ENCODE peak calls at places on chromosome 1, in four cellular contexts. H is uterus, W is cardiac muscle cell, K is HCT116. N is an unnamed sample. For H3K4me1 and H3K9me3, the result is how much of the 10 kb centered on the place peaks cover.

GRCh38 chr1:19560480-19560879 is 75.1 kb upstream of the CAPZB start:
- DNase-seq in H (no peak), W (no peak), K (no peak), N (no peak)

GRCh38 chr1:186512698-186513457 is 52.0 kb upstream of the PDC start:
- DNase-seq in H (no peak), W (no peak), K (no peak), N (no peak)

GRCh38 chr1:201098992-201099391 is 13.2 kb downstream of the CACNA1S start:
- DNase-seq in H (no peak), W (no peak), K (no peak), N (no peak)

GRCh38 chr1:179230251-179230650 is 774 bp upstream of the ABL2 start:
- DNase-seq in H (no peak), W (peak), K (no peak), N (peak)

GRCh38 chr1:36712151-36712550 is 229.4 kb upstream of the CSF3R start:
- DNase-seq in H (no peak), W (no peak), K (no peak), N (no peak)

GRCh38 chr1:91716339-91716738 is 169.6 kb downstream of the TGFBR3 start:
- DNase-seq in H (no peak), W (no peak), K (no peak), N (no peak)

GRCh38 chr1:44849575-44850132 is 6.6 kb upstream of the PTCH2 start:
- DNase-seq in H (no peak), W (no peak), K (no peak), N (peak)

GRCh38 chr1:153646672-153647374 is 11.7 kb upstream of the SNAPIN start:
- DNase-seq in H (no peak), W (no peak), K (no peak), N (no peak)

GRCh38 chr1:211548321-211549091 is 30.5 kb downstream of the SLC30A1 start:
- DNase-seq in H (no peak), W (no peak), K (no peak), N (no peak)

GRCh38 chr1:54340876-54341275 is 65.3 kb downstream of the SSBP3 start:
- DNase-seq in H (no peak), W (no peak), K (no peak), N (no peak)

GRCh38 chr1:24560361-24560760 is 4.5 kb downstream of the NCMAP start:
- DNase-seq in H (no peak), W (no peak), K (no peak), N (no peak)

GRCh38 chr1:149843302-149844041 is 55.9 kb upstream of the BOLA1 start:
- DNase-seq in H (no peak), W (no peak), K (no peak), N (peak)

GRCh38 chr1:214551436-214552173 is at the start of gene PTPN14:
- DNase-seq in H (peak), W (peak), K (peak), N (peak)

GRCh38 chr1:164611754-164612642 is 53.0 kb downstream of the PBX1 start:
- DNase-seq in H (peak), W (peak), K (peak), N (peak)

GRCh38 chr1:162982364-162982763 is 86.8 kb upstream of the RGS4 start:
- DNase-seq in H (no peak), W (peak), K (no peak), N (no peak)

GRCh38 chr1:187383366-187383765 is 554.6 kb downstream of the PLA2G4A start:
- DNase-seq in H (no peak), W (peak), K (no peak), N (no peak)

GRCh38 chr1:213989071-213989739 is 1.4 kb downstream of the PROX1 start:
- DNase-seq in H (no peak), W (no peak), K (no peak), N (no peak)

GRCh38 chr1:204464174-204464573 is 30.4 kb downstream of the PIK3C2B start:
- DNase-seq in H (no peak), W (no peak), K (no peak), N (no peak)

GRCh38 chr1:205301842-205302588 is 19.5 kb downstream of the NUAK2 start:
- DNase-seq in H (no peak), W (peak), K (no peak), N (no peak)

GRCh38 chr1:28926629-28927441 is 12.5 kb downstream of the EPB41 start:
- DNase-seq in H (no peak), W (peak), K (no peak), N (no peak)

GRCh38 chr1:205545001-205545919 is 40.8 kb downstream of the CDK18 start:
- DNase-seq in H (no peak), W (no peak), K (no peak), N (peak)

GRCh38 chr1:38786040-38786436 is 73.5 kb downstream of the RRAGC start:
- DNase-seq in H (no peak), W (no peak), K (peak), N (no peak)

GRCh38 chr1:228174482-228175315 is 9.1 kb downstream of the IBA57 start:
- DNase-seq in H (no peak), W (peak), K (peak), N (no peak)

GRCh38 chr1:160125761-160126160 is 10.2 kb downstream of the ATP1A2 start:
- DNase-seq in H (no peak), W (peak), K (no peak), N (peak)

GRCh38 chr1:69499203-69499803 is 68.4 kb upstream of the LRRC7 start:
- DNase-seq in H (no peak), W (no peak), K (no peak), N (no peak)

GRCh38 chr1:187491082-187491720 is 662.5 kb downstream of the PLA2G4A start:
- DNase-seq in H (no peak), W (no peak), K (no peak), N (no peak)

GRCh38 chr1:59076612-59077011 is 220.3 kb upstream of the FGGY start:
- DNase-seq in H (no peak), W (peak), K (no peak), N (no peak)

GRCh38 chr1:76942549-76942948 is 75.3 kb downstream of the ST6GALNAC5 start:
- DNase-seq in H (no peak), W (peak), K (no peak), N (no peak)

GRCh38 chr1:112557385-112557784 is 48.6 kb downstream of the WNT2B start:
- DNase-seq in H (no peak), W (peak), K (no peak), N (no peak)

DNA sequence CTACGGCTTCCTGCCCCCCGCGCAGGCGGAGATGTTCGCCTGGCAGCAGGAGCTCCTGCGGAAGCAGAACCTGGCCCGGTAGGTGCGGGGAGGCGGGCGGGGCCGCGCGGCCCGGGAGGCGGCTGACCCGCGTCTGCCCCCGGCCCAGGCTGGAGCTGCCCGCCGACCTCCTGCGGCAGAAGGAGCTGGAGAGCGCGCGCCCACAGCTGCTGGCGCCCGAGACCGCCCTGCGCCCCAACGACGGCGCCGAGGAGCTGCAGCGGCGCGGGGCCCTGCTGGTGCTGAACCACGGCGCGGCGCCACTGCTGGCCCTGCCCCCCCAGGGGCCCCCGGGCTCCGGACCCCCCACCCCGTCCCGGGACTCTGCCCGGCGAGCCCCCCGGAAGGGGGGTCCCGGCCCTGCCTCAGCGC is 16.6 kb downstream of the NOC2L start:
- DNase-seq in H (no peak), W (peak), K (no peak), N (peak)
- H3K27ac ChIP-seq in H (no peak), W (no peak), K (peak), N (peak)

GRCh38 chr1:23551849-23552248 is 7.5 kb downstream of the ID3 start:
- DNase-seq in H (no peak), W (no peak), K (no peak), N (no peak)
- H3K4me1 ChIP-seq in H (under half), W (under half), K (half or more), N (under half)

GRCh38 chr1:86068841-86069756 is 87.5 kb downstream of the COL24A1 start:
- DNase-seq in H (no peak), W (no peak), K (no peak), N (no peak)
- H3K9me3 ChIP-seq in H (under half), W (under half), K (under half), N (under half)

GRCh38 chr1:237237721-237238120 is 195.7 kb downstream of the RYR2 start:
- DNase-seq in H (no peak), W (no peak), K (no peak), N (no peak)
- H3K27ac ChIP-seq in H (no peak), W (no peak), K (no peak), N (no peak)

DNA sequence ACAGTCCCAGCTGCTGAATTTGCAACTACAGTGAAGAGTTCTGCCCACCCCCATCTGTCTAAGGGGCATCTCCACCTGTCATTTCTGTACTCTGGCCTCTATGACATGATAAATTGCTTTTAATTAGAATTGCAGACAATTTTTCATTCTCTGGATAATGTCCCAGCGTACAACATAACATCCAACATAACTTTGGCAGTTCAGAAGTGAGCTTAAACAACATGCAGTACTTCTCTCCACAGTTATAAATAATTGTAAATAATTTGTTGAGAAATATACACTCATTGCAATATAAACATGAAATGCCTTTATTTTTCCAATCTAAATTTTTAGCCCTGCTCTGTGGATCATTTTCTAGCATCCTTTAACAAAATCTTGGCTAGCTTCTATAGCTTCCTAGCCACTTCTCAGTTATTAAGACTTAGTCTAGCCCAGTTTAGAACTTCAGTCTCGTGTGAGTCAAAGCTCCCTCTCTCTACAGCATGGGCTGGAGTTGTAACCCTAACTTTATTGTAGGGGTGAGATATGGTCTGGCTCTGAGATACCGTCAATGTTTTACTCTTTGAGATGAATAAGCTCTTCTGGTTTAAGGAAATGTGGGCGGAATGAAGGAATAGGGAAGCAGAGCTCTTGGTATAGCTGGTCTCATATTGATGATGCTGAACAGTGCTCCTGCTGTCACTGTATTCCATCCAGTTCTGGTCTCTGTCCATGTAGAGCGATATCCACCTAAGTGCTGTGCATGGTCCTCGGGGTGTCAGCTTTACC is 52.5 kb downstream of the PDE4B start:
- DNase-seq in H (no peak), W (no peak), K (no peak), N (no peak)
- H3K4me1 ChIP-seq in H (under half), W (under half), K (under half), N (under half)

GRCh38 chr1:2904191-2904590 is 102.7 kb upstream of the TTC34 start:
- DNase-seq in H (no peak), W (no peak), K (no peak), N (no peak)

GRCh38 chr1:2907051-2907450 is 105.6 kb upstream of the TTC34 start:
- DNase-seq in H (no peak), W (no peak), K (no peak), N (no peak)

GRCh38 chr1:2906620-2907019 is 105.1 kb upstream of the TTC34 start:
- DNase-seq in H (no peak), W (no peak), K (no peak), N (no peak)

GRCh38 chr1:2905356-2905755 is 103.9 kb upstream of the TTC34 start:
- DNase-seq in H (no peak), W (no peak), K (no peak), N (no peak)

GRCh38 chr1:2906105-2906504 is 104.6 kb upstream of the TTC34 start:
- DNase-seq in H (peak), W (no peak), K (no peak), N (no peak)
- H3K9me3 ChIP-seq in H (under half), W (under half), K (under half), N (under half)

GRCh38 chr1:230156536-230156935 is 89.5 kb downstream of the GALNT2 start:
- DNase-seq in H (no peak), W (no peak), K (no peak), N (no peak)

GRCh38 chr1:230159580-230159979 is 92.5 kb downstream of the GALNT2 start:
- DNase-seq in H (peak), W (no peak), K (no peak), N (no peak)

GRCh38 chr1:230160957-230161771 is 94.1 kb downstream of the GALNT2 start:
- DNase-seq in H (no peak), W (no peak), K (no peak), N (no peak)

GRCh38 chr1:230157409-230158390 is 90.7 kb downstream of the GALNT2 start:
- DNase-seq in H (no peak), W (no peak), K (no peak), N (no peak)

DNA sequence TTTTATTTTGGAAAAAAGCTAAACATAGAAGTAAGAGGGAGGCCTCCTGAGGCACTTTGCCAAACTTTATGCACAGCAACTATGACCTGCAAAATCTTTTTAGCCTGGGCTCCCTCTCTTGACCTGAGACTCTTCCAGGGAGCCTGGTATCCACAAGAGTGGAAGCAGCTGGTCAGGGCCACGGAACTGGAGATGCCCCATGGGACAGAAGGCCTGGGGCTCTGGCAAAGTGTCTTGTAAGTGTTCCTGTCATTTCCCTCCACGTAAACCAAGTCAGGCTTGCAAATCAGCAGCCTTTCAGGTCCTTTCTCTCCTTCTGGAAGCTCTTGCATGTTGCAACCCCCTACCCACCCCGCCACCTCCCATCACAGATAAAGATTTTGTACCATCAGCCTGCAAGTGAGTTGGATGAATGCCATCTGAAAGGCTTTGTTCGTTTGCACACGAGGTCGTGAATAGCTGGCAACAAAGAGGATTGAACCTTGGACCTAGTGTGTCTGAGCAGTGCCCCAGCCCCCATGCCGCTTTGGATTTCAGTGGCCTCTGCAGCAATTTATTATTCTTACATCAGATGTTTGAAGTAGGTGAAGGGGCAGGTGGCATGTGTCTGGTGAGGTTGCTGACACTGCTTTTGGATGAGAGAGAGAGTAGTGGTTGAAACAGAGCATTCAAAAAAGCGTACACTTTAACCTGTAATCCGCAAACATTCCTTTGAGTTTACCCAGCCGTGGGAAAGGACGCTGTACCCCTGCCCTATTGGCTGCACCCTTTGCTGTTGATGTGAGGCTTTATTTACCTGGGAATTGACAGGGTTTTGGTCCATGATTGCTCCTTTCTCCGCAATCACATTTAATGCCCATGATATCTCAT is 91.6 kb downstream of the GALNT2 start:
- DNase-seq in H (no peak), W (no peak), K (no peak), N (no peak)
- H3K27ac ChIP-seq in H (no peak), W (no peak), K (no peak), N (no peak)